ENCODE peak calls at places on chromosomes 12 and 14, in five cellular contexts. T is K562, W is GM12878, G is SK-N-SH, K is HepG2. P is an unnamed sample.

GRCh38 chr12:48998497-48999353 is 450 bp downstream of the DDN start:
- DNase-seq in T (peak), W (no peak), G (peak), K (no peak), P (no peak)

GRCh38 chr12:111304642-111305071 is 64.2 kb downstream of the PHETA1 start:
- DNase-seq in T (peak), W (no peak), G (no peak), K (no peak), P (peak)

GRCh38 chr12:95402096-95402495 is 71.9 kb upstream of the METAP2 start:
- DNase-seq in T (no peak), W (no peak), G (no peak), K (no peak), P (no peak)

GRCh38 chr12:46442239-46442638 is 69.7 kb upstream of the SLC38A2 start:
- DNase-seq in T (no peak), W (no peak), G (no peak), K (no peak), P (no peak)

GRCh38 chr14:68405959-68406358 is 386.9 kb downstream of the ZFP36L1 start:
- DNase-seq in T (no peak), W (no peak), G (no peak), K (no peak), P (no peak)

GRCh38 chr12:128966411-128966810 is 113.1 kb downstream of the GLT1D1 start:
- DNase-seq in T (no peak), W (no peak), G (no peak), K (no peak), P (no peak)

GRCh38 chr12:42196728-42197603 is 41.1 kb downstream of the YAF2 start:
- DNase-seq in T (no peak), W (no peak), G (no peak), K (no peak), P (no peak)

GRCh38 chr12:121858318-121858661 is 369 bp downstream of the HPD start:
- DNase-seq in T (no peak), W (no peak), G (no peak), K (no peak), P (no peak)

GRCh38 chr12:111578276-111578970 is 20.7 kb downstream of the ATXN2 start:
- DNase-seq in T (peak), W (no peak), G (no peak), K (peak), P (no peak)

GRCh38 chr12:117025481-117026151 is 73.6 kb downstream of the TESC start:
- DNase-seq in T (peak), W (no peak), G (peak), K (peak), P (peak)

GRCh38 chr12:80690513-80690912 is 16.9 kb upstream of the MYF6 start:
- DNase-seq in T (no peak), W (no peak), G (no peak), K (no peak), P (no peak)

GRCh38 chr12:52164624-52165023 is 27.2 kb downstream of the KRT80 start:
- DNase-seq in T (no peak), W (no peak), G (no peak), K (peak), P (no peak)

GRCh38 chr12:110249105-110249504 is 31.9 kb upstream of the ATP2A2 start:
- DNase-seq in T (no peak), W (no peak), G (no peak), K (no peak), P (no peak)

GRCh38 chr12:53160000-53160399 is 20.5 kb upstream of the ZNF740 start:
- DNase-seq in T (no peak), W (no peak), G (peak), K (no peak), P (no peak)

GRCh38 chr12:79597910-79598309 is 92.9 kb downstream of the PAWR start:
- DNase-seq in T (no peak), W (no peak), G (no peak), K (peak), P (no peak)

GRCh38 chr12:63298386-63298930 is 147.5 kb upstream of the AVPR1A start:
- DNase-seq in T (no peak), W (no peak), G (no peak), K (no peak), P (no peak)

GRCh38 chr14:50347521-50347920 is 35.4 kb downstream of the DMAC2L start:
- DNase-seq in T (peak), W (no peak), G (no peak), K (no peak), P (no peak)

GRCh38 chr12:129615001-129615400 is 288.8 kb downstream of the TMEM132D start:
- DNase-seq in T (no peak), W (no peak), G (no peak), K (no peak), P (no peak)

GRCh38 chr14:74552623-74553022 is 59.1 kb downstream of the ISCA2 start:
- DNase-seq in T (no peak), W (no peak), G (peak), K (no peak), P (no peak)

GRCh38 chr14:58584383-58584782 is 53.4 kb upstream of the DACT1 start:
- DNase-seq in T (no peak), W (no peak), G (no peak), K (no peak), P (no peak)

GRCh38 chr14:32331227-32331597 is 2.1 kb downstream of the AKAP6 start:
- DNase-seq in T (peak), W (no peak), G (no peak), K (no peak), P (no peak)

GRCh38 chr12:3491938-3492867 is 1.2 kb downstream of the PRMT8 start:
- DNase-seq in T (peak), W (no peak), G (peak), K (peak), P (peak)

GRCh38 chr12:666766-667308 is 3.6 kb upstream of the NINJ2 start:
- DNase-seq in T (no peak), W (peak), G (no peak), K (no peak), P (no peak)

GRCh38 chr12:80226576-80226975 is 127.2 kb downstream of the OTOGL start:
- DNase-seq in T (no peak), W (no peak), G (no peak), K (no peak), P (no peak)

GRCh38 chr14:65095633-65096205 is 6.6 kb downstream of the MAX start:
- DNase-seq in T (no peak), W (no peak), G (no peak), K (no peak), P (no peak)

GRCh38 chr12:32357601-32358249 is 41.6 kb upstream of the FGD4 start:
- DNase-seq in T (no peak), W (no peak), G (no peak), K (no peak), P (no peak)

GRCh38 chr12:66453837-66454236 is 151.5 kb downstream of the HELB start:
- DNase-seq in T (no peak), W (no peak), G (no peak), K (no peak), P (no peak)

GRCh38 chr12:22333751-22334695 is 484 bp downstream of the ST8SIA1 start:
- DNase-seq in T (no peak), W (no peak), G (peak), K (no peak), P (peak)

GRCh38 chr12:41442905-41443304 is 254.8 kb downstream of the PDZRN4 start:
- DNase-seq in T (no peak), W (no peak), G (no peak), K (no peak), P (no peak)

GRCh38 chr14:26729851-26730250 is 132.0 kb upstream of the NOVA1 start:
- DNase-seq in T (no peak), W (no peak), G (no peak), K (no peak), P (no peak)

GRCh38 chr12:112001555-112001954 is 11.4 kb downstream of the TMEM116 start:
- DNase-seq in T (no peak), W (no peak), G (no peak), K (no peak), P (no peak)

GRCh38 chr14:95456281-95456680 is 60.2 kb downstream of the SYNE3 start:
- DNase-seq in T (no peak), W (no peak), G (no peak), K (no peak), P (no peak)

GRCh38 chr12:48002179-48002601 is 2.1 kb downstream of the COL2A1 start:
- DNase-seq in T (no peak), W (no peak), G (peak), K (no peak), P (peak)

GRCh38 chr12:84978921-84979320 is 57.2 kb downstream of the TSPAN19 start:
- DNase-seq in T (no peak), W (no peak), G (no peak), K (no peak), P (no peak)
- TF ChIP-seq FOXM1 in T (no peak), W (no peak), G (no peak), K (no peak), P (no peak)

GRCh38 chr12:12510141-12510540 is 52.5 kb downstream of the DUSP16 start:
- DNase-seq in T (no peak), W (no peak), G (no peak), K (no peak), P (no peak)
- TF ChIP-seq FOXM1 in T (no peak), W (no peak), G (peak), K (no peak), P (no peak)

GRCh38 chr12:106423291-106423690 is 65.7 kb downstream of the POLR3B start:
- DNase-seq in T (no peak), W (no peak), G (no peak), K (no peak), P (no peak)

GRCh38 chr12:106415134-106415533 is 57.6 kb downstream of the POLR3B start:
- DNase-seq in T (no peak), W (no peak), G (no peak), K (no peak), P (no peak)

GRCh38 chr12:106418970-106419369 is 61.4 kb downstream of the POLR3B start:
- DNase-seq in T (no peak), W (no peak), G (no peak), K (no peak), P (no peak)

GRCh38 chr12:106416273-106416672 is 58.7 kb downstream of the POLR3B start:
- DNase-seq in T (no peak), W (no peak), G (no peak), K (no peak), P (no peak)

DNA sequence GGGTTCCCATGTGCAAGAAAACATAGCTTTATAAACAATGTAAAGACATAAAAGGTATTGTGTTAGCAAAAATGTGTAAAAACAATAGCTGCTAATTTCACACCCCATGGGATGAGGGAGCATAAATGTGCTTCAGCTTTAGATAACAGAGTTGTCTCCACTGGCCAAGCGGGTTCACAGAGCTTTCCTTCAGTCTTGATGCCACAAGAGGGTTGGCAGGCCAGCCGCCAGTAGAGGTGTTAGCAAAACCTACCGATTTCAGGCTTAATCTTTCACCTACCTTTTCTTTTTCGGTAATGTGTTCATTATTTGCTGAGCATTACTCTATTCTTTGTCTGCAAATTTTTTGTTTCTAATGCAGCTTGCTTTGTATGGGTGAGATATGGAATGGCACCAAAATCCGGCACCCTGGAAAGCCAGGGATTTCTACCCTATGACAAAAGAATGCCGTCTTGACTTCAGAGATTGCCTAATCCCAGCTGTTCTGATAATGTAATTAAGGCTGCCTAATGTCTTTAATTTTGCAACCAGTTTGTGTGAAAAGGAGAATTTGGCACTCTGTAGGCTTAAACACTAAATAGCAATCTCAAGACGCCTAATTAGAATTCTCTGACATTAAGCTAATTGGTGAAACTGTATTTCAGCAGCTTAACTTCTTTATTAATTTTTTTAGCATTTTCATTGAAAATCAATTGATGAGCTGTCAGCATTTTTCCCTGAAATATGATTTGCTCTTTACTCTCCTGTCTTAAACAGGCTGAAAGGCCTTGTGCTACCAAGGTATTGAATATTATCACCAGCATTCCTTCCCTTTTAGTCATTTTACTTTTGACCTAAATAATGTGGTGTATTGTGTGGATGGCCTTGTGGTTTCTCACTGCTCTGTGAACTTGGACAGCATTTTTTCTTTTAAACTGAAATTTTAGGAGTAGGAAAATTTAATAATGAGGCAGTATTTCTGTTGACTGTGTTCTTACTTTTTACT is 60.7 kb downstream of the POLR3B start:
- DNase-seq in T (no peak), W (no peak), G (no peak), K (peak), P (no peak)
- TF ChIP-seq FOXM1 in T (no peak), W (no peak), G (no peak), K (no peak), P (no peak)

GRCh38 chr12:124745891-124746570 is 117.6 kb downstream of the SCARB1 start:
- DNase-seq in T (peak), W (no peak), G (peak), K (peak), P (peak)
- TF ChIP-seq FOXM1 in T (no peak), W (no peak), G (peak), K (no peak), P (no peak)